ENCODE peak calls at places on chromosomes 6 and 20, in nine cellular contexts. T is activated T-helper 1 cell treated with anti-CD3 and anti-CD28 coated beads, Interleukin-12 subunit alpha, Interleukin-12 subunit beta, Interleukin-2, Interleukin-4 antibody, amounts not matched to agents 30 ng/mL and 10 ng/mL and 1 ng/mL, durations not matched to agents 14 hours and 24 hours and 36 hours; C is hepatocyte; P is posterior cingulate gyrus; W is neural crest cell; H is HFFc6; Y is RWPE1; R is COR-L47; U is activated CD8-positive, alpha-beta T cell treated with anti-CD3 and anti-CD28 coated beads, Interleukin-2, amount 10 ng/mL, durations not matched to agents 7 days and 5 days. G is an unnamed sample.

GRCh38 chr6:96721227-96721626 is 116.0 kb downstream of the GPR63 start:
- DNase-seq in U (no peak), T (no peak), Y (peak), H (no peak), R (no peak), W (no peak), C (no peak), P (no peak), G (no peak)

GRCh38 chr6:37840940-37841300 is 21.4 kb downstream of the ZFAND3 start:
- DNase-seq in R (no peak), U (no peak), W (no peak), T (no peak), P (no peak), Y (no peak), C (no peak), H (no peak), G (no peak)

GRCh38 chr6:43093361-43094289 is 17.5 kb downstream of the PTK7 start:
- DNase-seq in T (no peak), H (peak), U (no peak), R (no peak), W (peak), Y (no peak), C (no peak), P (no peak), G (no peak)

GRCh38 chr6:104118274-104118673 is 741.4 kb downstream of the HACE1 start:
- DNase-seq in T (no peak), U (no peak), C (no peak), R (no peak), H (no peak), W (no peak), Y (no peak), P (no peak), G (no peak)

GRCh38 chr6:170152989-170153388 is 137.9 kb downstream of the DLL1 start:
- DNase-seq in H (no peak), U (no peak), R (peak), W (no peak), P (peak), Y (peak), T (no peak), C (peak), G (peak)

GRCh38 chr20:25295386-25296093 is 47.7 kb downstream of the PYGB start:
- DNase-seq in U (no peak), T (no peak), C (no peak), R (no peak), W (no peak), P (no peak), H (no peak), Y (no peak), G (no peak)

GRCh38 chr20:52761867-52762266 is 210.3 kb upstream of the TSHZ2 start:
- DNase-seq in T (no peak), C (peak), U (no peak), W (no peak), R (no peak), Y (no peak), H (no peak), P (no peak), G (no peak)

GRCh38 chr6:143333749-143334520 is 116.6 kb downstream of the ADAT2 start:
- DNase-seq in U (no peak), T (no peak), P (no peak), Y (no peak), C (no peak), W (no peak), R (no peak), H (no peak), G (no peak)

GRCh38 chr6:1439349-1439748 is 50.0 kb downstream of the FOXF2 start:
- DNase-seq in C (no peak), H (no peak), T (no peak), W (no peak), R (no peak), P (no peak), Y (no peak), U (no peak), G (no peak)

GRCh38 chr6:5325173-5325572 is 63.9 kb downstream of the FARS2 start:
- DNase-seq in P (peak), T (no peak), C (no peak), U (no peak), H (no peak), R (no peak), Y (no peak), W (no peak), G (peak)

GRCh38 chr6:41591859-41592502 is 45.8 kb downstream of the FOXP4 start:
- DNase-seq in C (peak), R (peak), P (peak), W (peak), H (peak), T (peak), U (peak), Y (peak), G (peak)

GRCh38 chr6:55180258-55180657 is 5.9 kb downstream of the HCRTR2 start:
- DNase-seq in U (no peak), R (no peak), Y (no peak), H (no peak), W (no peak), P (no peak), C (no peak), T (no peak), G (no peak)

GRCh38 chr20:38200646-38201045 is 35.6 kb upstream of the TGM2 start:
- DNase-seq in R (no peak), Y (no peak), H (no peak), P (no peak), W (no peak), U (no peak), C (no peak), T (no peak), G (no peak)

GRCh38 chr6:106894978-106895702 is 79.4 kb downstream of the CD24 start:
- DNase-seq in Y (no peak), U (no peak), W (no peak), T (no peak), C (peak), R (no peak), H (no peak), P (no peak), G (peak)

GRCh38 chr20:19864130-19864529 is 106.1 kb downstream of the RIN2 start:
- DNase-seq in T (no peak), U (no peak), P (no peak), R (no peak), W (no peak), C (no peak), Y (no peak), H (no peak), G (no peak)